ENCODE peak calls at places on chromosomes 16 and 17, in nine cellular contexts. One of them, this sample, is unnamed.

GRCh38 chr17:47193931-47194481 is 4.9 kb upstream of the CDC27 start:
- DNase-seq in left ventricle myocardium inferior: no peak
- DNase-seq in adrenal gland: no peak
- DNase-seq in stimulated activated CD4-positive, alpha-beta T cell treated with anti-CD3 and anti-CD28 coated beads, Interleukin-4, amount 100 ng/mL, for 24 hours: no peak
- DNase-seq in fibroblast of the aortic adventitia: no peak
- DNase-seq in tibial artery: no peak
- DNase-seq in AG09319: no peak
- DNase-seq in NCI-H748 treated with DMSO at 0.1 percent for 48 hours: no peak
- DNase-seq in Right ventricle myocardium superior: no peak
- DNase-seq in this sample: no peak

GRCh38 chr16:48608871-48609452 is 1.0 kb downstream of the N4BP1 start:
- DNase-seq in adrenal gland: no peak
- DNase-seq in NCI-H748 treated with DMSO at 0.1 percent for 48 hours: no peak
- DNase-seq in stimulated activated CD4-positive, alpha-beta T cell treated with anti-CD3 and anti-CD28 coated beads, Interleukin-4, amount 100 ng/mL, for 24 hours: peak; percentile 28
- DNase-seq in Right ventricle myocardium superior: no peak
- DNase-seq in tibial artery: no peak
- DNase-seq in left ventricle myocardium inferior: no peak
- DNase-seq in AG09319: no peak
- DNase-seq in fibroblast of the aortic adventitia: peak; percentile 20
- DNase-seq in this sample: no peak

GRCh38 chr16:2016407-2016922 is 3.1 kb upstream of the NPW start:
- DNase-seq in Right ventricle myocardium superior: peak; percentile 37
- DNase-seq in tibial artery: no peak
- DNase-seq in NCI-H748 treated with DMSO at 0.1 percent for 48 hours: no peak
- DNase-seq in adrenal gland: no peak
- DNase-seq in AG09319: no peak
- DNase-seq in left ventricle myocardium inferior: no peak
- DNase-seq in stimulated activated CD4-positive, alpha-beta T cell treated with anti-CD3 and anti-CD28 coated beads, Interleukin-4, amount 100 ng/mL, for 24 hours: no peak
- DNase-seq in fibroblast of the aortic adventitia: no peak
- DNase-seq in this sample: no peak

GRCh38 chr16:56451753-56452689 is 667 bp downstream of the OGFOD1 start:
- DNase-seq in fibroblast of the aortic adventitia: peak; percentile 27
- DNase-seq in Right ventricle myocardium superior: no peak
- DNase-seq in stimulated activated CD4-positive, alpha-beta T cell treated with anti-CD3 and anti-CD28 coated beads, Interleukin-4, amount 100 ng/mL, for 24 hours: peak; percentile 15
- DNase-seq in NCI-H748 treated with DMSO at 0.1 percent for 48 hours: no peak
- DNase-seq in adrenal gland: peak; percentile 81
- DNase-seq in tibial artery: peak; percentile 79
- DNase-seq in left ventricle myocardium inferior: no peak
- DNase-seq in AG09319: no peak
- DNase-seq in this sample: no peak

GRCh38 chr16:2776500-2777139 is 460 bp downstream of the ELOB start:
- DNase-seq in Right ventricle myocardium superior: peak; percentile 46
- DNase-seq in NCI-H748 treated with DMSO at 0.1 percent for 48 hours: no peak
- DNase-seq in tibial artery: no peak
- DNase-seq in adrenal gland: no peak
- DNase-seq in AG09319: no peak
- DNase-seq in stimulated activated CD4-positive, alpha-beta T cell treated with anti-CD3 and anti-CD28 coated beads, Interleukin-4, amount 100 ng/mL, for 24 hours: peak; percentile 34
- DNase-seq in left ventricle myocardium inferior: no peak
- DNase-seq in fibroblast of the aortic adventitia: no peak
- DNase-seq in this sample: peak; percentile 37

GRCh38 chr17:16491703-16492612 is at the start of gene LRRC75A:
- DNase-seq in fibroblast of the aortic adventitia: no peak
- DNase-seq in stimulated activated CD4-positive, alpha-beta T cell treated with anti-CD3 and anti-CD28 coated beads, Interleukin-4, amount 100 ng/mL, for 24 hours: peak; percentile 42
- DNase-seq in left ventricle myocardium inferior: peak; percentile 49
- DNase-seq in AG09319: no peak
- DNase-seq in NCI-H748 treated with DMSO at 0.1 percent for 48 hours: peak; percentile 23
- DNase-seq in tibial artery: peak; percentile 68
- DNase-seq in adrenal gland: peak; percentile 51
- DNase-seq in Right ventricle myocardium superior: peak; percentile 57
- DNase-seq in this sample: peak; percentile 64

GRCh38 chr17:82775033-82775823 is 23.4 kb downstream of the TBCD start:
- DNase-seq in Right ventricle myocardium superior: peak; percentile 83
- DNase-seq in AG09319: no peak
- DNase-seq in fibroblast of the aortic adventitia: peak; percentile 50
- DNase-seq in left ventricle myocardium inferior: peak; percentile 67
- DNase-seq in NCI-H748 treated with DMSO at 0.1 percent for 48 hours: peak; percentile 43
- DNase-seq in adrenal gland: peak; percentile 58
- DNase-seq in tibial artery: no peak
- DNase-seq in stimulated activated CD4-positive, alpha-beta T cell treated with anti-CD3 and anti-CD28 coated beads, Interleukin-4, amount 100 ng/mL, for 24 hours: peak; percentile 45
- DNase-seq in this sample: peak; percentile 41

GRCh38 chr16:89562027-89562599 is 1.6 kb downstream of the RPL13 start:
- DNase-seq in AG09319: no peak
- DNase-seq in stimulated activated CD4-positive, alpha-beta T cell treated with anti-CD3 and anti-CD28 coated beads, Interleukin-4, amount 100 ng/mL, for 24 hours: peak; percentile 27
- DNase-seq in Right ventricle myocardium superior: no peak
- DNase-seq in NCI-H748 treated with DMSO at 0.1 percent for 48 hours: no peak
- DNase-seq in left ventricle myocardium inferior: no peak
- DNase-seq in adrenal gland: no peak
- DNase-seq in tibial artery: no peak
- DNase-seq in fibroblast of the aortic adventitia: no peak
- DNase-seq in this sample: no peak

GRCh38 chr16:54576776-54577175 is 290.2 kb upstream of the IRX3 start:
- DNase-seq in Right ventricle myocardium superior: no peak
- DNase-seq in stimulated activated CD4-positive, alpha-beta T cell treated with anti-CD3 and anti-CD28 coated beads, Interleukin-4, amount 100 ng/mL, for 24 hours: no peak
- DNase-seq in tibial artery: no peak
- DNase-seq in fibroblast of the aortic adventitia: no peak
- DNase-seq in adrenal gland: no peak
- DNase-seq in AG09319: no peak
- DNase-seq in left ventricle myocardium inferior: no peak
- DNase-seq in NCI-H748 treated with DMSO at 0.1 percent for 48 hours: no peak
- DNase-seq in this sample: no peak

GRCh38 chr16:82834156-82834758 is 207.5 kb downstream of the CDH13 start:
- DNase-seq in AG09319: no peak
- DNase-seq in fibroblast of the aortic adventitia: peak; percentile 74
- DNase-seq in adrenal gland: no peak
- DNase-seq in Right ventricle myocardium superior: no peak
- DNase-seq in NCI-H748 treated with DMSO at 0.1 percent for 48 hours: no peak
- DNase-seq in stimulated activated CD4-positive, alpha-beta T cell treated with anti-CD3 and anti-CD28 coated beads, Interleukin-4, amount 100 ng/mL, for 24 hours: no peak
- DNase-seq in left ventricle myocardium inferior: no peak
- DNase-seq in tibial artery: no peak
- DNase-seq in this sample: no peak

GRCh38 chr16:56645311-56645710 is 6.4 kb upstream of the MT1B start:
- DNase-seq in Right ventricle myocardium superior: no peak
- DNase-seq in stimulated activated CD4-positive, alpha-beta T cell treated with anti-CD3 and anti-CD28 coated beads, Interleukin-4, amount 100 ng/mL, for 24 hours: no peak
- DNase-seq in tibial artery: no peak
- DNase-seq in adrenal gland: no peak
- DNase-seq in NCI-H748 treated with DMSO at 0.1 percent for 48 hours: no peak
- DNase-seq in fibroblast of the aortic adventitia: no peak
- DNase-seq in left ventricle myocardium inferior: no peak
- DNase-seq in AG09319: no peak
- DNase-seq in this sample: no peak

GRCh38 chr16:87410530-87410929 is 18.4 kb downstream of the MAP1LC3B start:
- DNase-seq in adrenal gland: no peak
- DNase-seq in fibroblast of the aortic adventitia: no peak
- DNase-seq in tibial artery: peak; percentile 55
- DNase-seq in AG09319: no peak
- DNase-seq in left ventricle myocardium inferior: peak; percentile 8
- DNase-seq in stimulated activated CD4-positive, alpha-beta T cell treated with anti-CD3 and anti-CD28 coated beads, Interleukin-4, amount 100 ng/mL, for 24 hours: no peak
- DNase-seq in Right ventricle myocardium superior: no peak
- DNase-seq in NCI-H748 treated with DMSO at 0.1 percent for 48 hours: no peak
- DNase-seq in this sample: no peak

GRCh38 chr17:7035591-7036368 is at the start of gene SLC16A13:
- DNase-seq in left ventricle myocardium inferior: peak; percentile 94
- DNase-seq in NCI-H748 treated with DMSO at 0.1 percent for 48 hours: peak; percentile 96
- DNase-seq in tibial artery: peak; percentile 93
- DNase-seq in fibroblast of the aortic adventitia: peak; percentile 95
- DNase-seq in AG09319: peak; percentile 87
- DNase-seq in adrenal gland: peak; percentile 99
- DNase-seq in Right ventricle myocardium superior: peak; percentile 96
- DNase-seq in stimulated activated CD4-positive, alpha-beta T cell treated with anti-CD3 and anti-CD28 coated beads, Interleukin-4, amount 100 ng/mL, for 24 hours: peak; percentile 99
- DNase-seq in this sample: peak; percentile 99

GRCh38 chr17:4980644-4981216 is 6.7 kb downstream of the CAMTA2 start:
- DNase-seq in adrenal gland: no peak
- DNase-seq in Right ventricle myocardium superior: no peak
- DNase-seq in stimulated activated CD4-positive, alpha-beta T cell treated with anti-CD3 and anti-CD28 coated beads, Interleukin-4, amount 100 ng/mL, for 24 hours: peak; percentile 68
- DNase-seq in fibroblast of the aortic adventitia: peak; percentile 62
- DNase-seq in tibial artery: no peak
- DNase-seq in left ventricle myocardium inferior: no peak
- DNase-seq in NCI-H748 treated with DMSO at 0.1 percent for 48 hours: peak; percentile 48
- DNase-seq in AG09319: no peak
- DNase-seq in this sample: no peak

GRCh38 chr17:15289285-15290185 is 24.4 kb upstream of the PMP22 start:
- DNase-seq in fibroblast of the aortic adventitia: peak; percentile 39
- DNase-seq in stimulated activated CD4-positive, alpha-beta T cell treated with anti-CD3 and anti-CD28 coated beads, Interleukin-4, amount 100 ng/mL, for 24 hours: no peak
- DNase-seq in AG09319: no peak
- DNase-seq in tibial artery: no peak
- DNase-seq in Right ventricle myocardium superior: no peak
- DNase-seq in left ventricle myocardium inferior: no peak
- DNase-seq in adrenal gland: no peak
- DNase-seq in NCI-H748 treated with DMSO at 0.1 percent for 48 hours: no peak
- DNase-seq in this sample: no peak

This sample was measured in activated naive CD4-positive, alpha-beta T cell treated with anti-CD3 and anti-CD28 coated beads, Interleukin-2, amount 50 U/mL, for 16 hours.